ENCODE peak calls at places on chromosomes 12 and 14, in four cellular contexts. N, X, J and R are unnamed samples.

GRCh38 chr14:45251912-45252311 is 1.1 kb downstream of the MIS18BP1 start:
- DNase-seq in N (no peak), J (no peak), X (peak), R (no peak)

GRCh38 chr12:89448951-89449371 is 75.6 kb downstream of the GALNT4 start:
- DNase-seq in N (no peak), J (no peak), X (no peak), R (no peak)

GRCh38 chr14:68767248-68767645 is 25.6 kb downstream of the ZFP36L1 start:
- DNase-seq in X (no peak), J (no peak), N (no peak), R (no peak)

GRCh38 chr12:46136239-46136638 is 132.6 kb downstream of the SLC38A1 start:
- DNase-seq in N (no peak), J (no peak), X (no peak), R (no peak)

GRCh38 chr12:62908667-62909066 is 26.3 kb downstream of the PPM1H start:
- DNase-seq in X (no peak), J (no peak), N (no peak), R (no peak)

GRCh38 chr14:61109288-61109687 is 128.2 kb downstream of the SLC38A6 start:
- DNase-seq in N (no peak), J (no peak), X (no peak), R (no peak)

GRCh38 chr12:104702565-104703139 is 245.9 kb downstream of the CHST11 start:
- DNase-seq in X (peak), J (peak), N (no peak), R (no peak)

GRCh38 chr12:116099664-116100432 is 177.6 kb downstream of the MED13L start:
- DNase-seq in N (no peak), J (no peak), X (no peak), R (no peak)

GRCh38 chr14:67413806-67414769 is 2.1 kb upstream of the PLEK2 start:
- DNase-seq in X (peak), J (no peak), N (no peak), R (no peak)

GRCh38 chr12:100573168-100573498 is 351 bp upstream of the GAS2L3 start:
- DNase-seq in N (no peak), X (no peak), J (no peak), R (no peak)

GRCh38 chr12:117189725-117190209 is 503 bp downstream of the FBXO21 start:
- DNase-seq in X (peak), N (no peak), J (peak), R (no peak)

GRCh38 chr12:29732211-29732992 is 51.3 kb downstream of the TMTC1 start:
- DNase-seq in J (no peak), X (no peak), N (no peak), R (no peak)

GRCh38 chr12:14650791-14651190 is 45.6 kb downstream of the GUCY2C start:
- DNase-seq in J (no peak), X (no peak), N (no peak), R (no peak)

GRCh38 chr12:56084958-56085543 is 5.1 kb downstream of the ERBB3 start:
- DNase-seq in J (no peak), X (peak), N (no peak), R (no peak)

GRCh38 chr12:5395443-5396401 is 36.2 kb upstream of the NTF3 start:
- DNase-seq in N (no peak), X (no peak), J (peak), R (no peak)

GRCh38 chr12:93982847-93983315 is 165.5 kb upstream of the PLXNC1 start:
- DNase-seq in X (no peak), J (no peak), N (no peak), R (no peak)

GRCh38 chr14:104460920-104461651 is 118.5 kb upstream of the C14orf180 start:
- DNase-seq in X (peak), J (no peak), N (peak), R (no peak)

GRCh38 chr12:117892441-117892840 is 76.3 kb downstream of the KSR2 start:
- DNase-seq in J (no peak), X (no peak), N (no peak), R (no peak)

GRCh38 chr12:27844427-27845090 is 64.5 kb upstream of the MANSC4 start:
- DNase-seq in N (no peak), J (no peak), X (peak), R (no peak)

GRCh38 chr12:90036641-90037040 is 328.0 kb upstream of the ATP2B1 start:
- DNase-seq in X (no peak), N (no peak), J (no peak), R (no peak)

GRCh38 chr12:6464531-6464930 is 5.9 kb downstream of the VAMP1 start:
- DNase-seq in J (no peak), N (no peak), X (no peak), R (no peak)

GRCh38 chr12:120474092-120474960 is 4.8 kb upstream of the SRSF9 start:
- DNase-seq in N (no peak), J (peak), X (peak), R (no peak)

GRCh38 chr14:30621354-30621953 is 665 bp upstream of the SCFD1 start:
- DNase-seq in N (no peak), X (peak), J (no peak), R (peak)

GRCh38 chr12:23699031-23699430 is 250.4 kb downstream of the SOX5 start:
- DNase-seq in X (no peak), N (no peak), J (no peak), R (no peak)

GRCh38 chr12:124311292-124312109 is 16.6 kb downstream of the RFLNA start:
- DNase-seq in X (no peak), N (no peak), J (no peak), R (no peak)

GRCh38 chr14:89719371-89720075 is 235.0 kb downstream of the EFCAB11 start:
- DNase-seq in N (no peak), X (peak), J (no peak), R (no peak)

GRCh38 chr14:39251547-39251946 is 17.8 kb downstream of the MIA2 start:
- DNase-seq in N (no peak), J (no peak), X (no peak), R (no peak)

GRCh38 chr12:49901026-49901425 is 2.7 kb downstream of the FAIM2 start:
- DNase-seq in J (no peak), X (no peak), N (no peak), R (no peak)

GRCh38 chr12:12749433-12749832 is 32.3 kb downstream of the CDKN1B start:
- DNase-seq in N (no peak), X (no peak), J (peak), R (no peak)

GRCh38 chr14:103105580-103106168 is 11.1 kb downstream of the EXOC3L4 start:
- DNase-seq in X (no peak), J (no peak), N (no peak), R (no peak)

GRCh38 chr14:29817767-29818166 is 109.9 kb downstream of the PRKD1 start:
- DNase-seq in J (no peak), N (no peak), X (no peak), R (no peak)

GRCh38 chr12:40565029-40565633 is 127.1 kb upstream of the CNTN1 start:
- DNase-seq in N (no peak), X (no peak), J (no peak), R (no peak)

GRCh38 chr12:68483592-68484373 is 126.9 kb upstream of the RAP1B start:
- DNase-seq in J (no peak), X (no peak), N (no peak), R (no peak)

GRCh38 chr12:124085419-124085818 is 112.4 kb downstream of the ZNF664 start:
- DNase-seq in J (no peak), N (no peak), X (no peak), R (no peak)

GRCh38 chr14:76293221-76293620 is 82.7 kb upstream of the ESRRB start:
- DNase-seq in J (no peak), N (peak), X (no peak), R (no peak)

GRCh38 chr14:32453857-32454810 is 125.0 kb downstream of the AKAP6 start:
- DNase-seq in N (no peak), J (no peak), X (no peak), R (no peak)

GRCh38 chr14:68248481-68249255 is 429.1 kb downstream of the RAD51B start:
- DNase-seq in N (no peak), X (peak), J (peak), R (no peak)

DNA sequence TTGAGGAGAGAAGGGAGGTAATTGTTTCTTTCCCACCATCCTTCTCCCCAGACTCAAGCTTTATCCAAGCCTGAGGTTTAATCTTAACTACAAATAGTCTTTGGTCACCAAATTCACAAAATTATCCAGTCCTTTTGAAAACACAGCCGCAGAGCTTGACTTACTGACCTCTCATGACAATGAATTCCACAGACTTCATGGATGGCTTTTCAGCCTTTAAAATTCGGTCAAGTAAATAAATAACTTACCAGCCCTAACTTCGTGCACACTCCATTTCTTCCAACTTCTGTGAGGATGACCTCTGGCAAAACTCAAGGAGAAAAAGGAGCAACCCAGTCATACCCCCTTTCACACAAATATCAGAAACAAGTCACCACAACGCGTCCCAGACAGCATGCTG is 137.0 kb upstream of the CDKN3 start:
- DNase-seq in N (no peak), X (no peak), J (no peak), R (no peak)
- H3K27ac ChIP-seq in N (no peak), X (no peak), J (no peak), R (no peak)

GRCh38 chr14:101810897-101811620 is 49.5 kb downstream of the PPP2R5C start:
- DNase-seq in X (no peak), N (no peak), J (no peak), R (no peak)
- H3K4me3 ChIP-seq in X (peak), N (peak), J (peak), R (peak)

GRCh38 chr14:100406505-100407131 is 83.5 kb downstream of the SLC25A47 start:
- DNase-seq in J (no peak), N (no peak), X (peak), R (no peak)
- TF ChIP-seq POLR2A in J (no peak), N (no peak), X (no peak), R (no peak)

DNA sequence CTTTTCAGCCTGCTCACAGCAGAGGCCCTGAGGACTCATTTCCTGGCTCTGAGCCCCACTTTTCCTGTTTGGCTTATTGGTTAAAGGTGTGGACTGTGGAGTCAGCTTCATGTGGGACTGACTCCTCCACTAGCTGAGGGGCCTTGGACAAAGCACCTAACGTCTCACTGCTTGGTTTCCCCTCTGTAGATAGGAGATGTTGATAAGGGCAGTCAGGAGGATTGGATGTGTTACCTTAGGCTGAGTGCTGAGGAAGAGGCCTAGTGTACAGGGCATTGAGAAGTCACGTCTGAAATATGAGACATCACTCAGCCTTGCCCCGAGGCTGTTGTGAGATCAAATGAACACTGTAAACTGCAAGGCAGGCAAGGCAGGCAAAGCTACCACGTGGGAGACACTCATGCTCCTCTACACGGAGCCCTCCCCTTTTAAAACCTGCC is 27.1 kb upstream of the TCL1A start:
- DNase-seq in N (peak), J (no peak), X (no peak), R (no peak)
- H3K27ac ChIP-seq in N (no peak), J (no peak), X (no peak), R (no peak)

GRCh38 chr12:31588976-31589375 is 2.0 kb downstream of the DENND5B start:
- DNase-seq in X (no peak), J (no peak), N (no peak), R (no peak)
- H3K4me3 ChIP-seq in X (no peak), J (peak), N (no peak), R (no peak)

GRCh38 chr14:21017528-21018245 is 7.2 kb downstream of the NDRG2 start:
- DNase-seq in J (no peak), N (no peak), X (no peak), R (no peak)

GRCh38 chr14:21018286-21018685 is 6.6 kb downstream of the NDRG2 start:
- DNase-seq in N (no peak), J (no peak), X (no peak), R (no peak)

GRCh38 chr14:21016791-21017190 is 8.1 kb downstream of the NDRG2 start:
- DNase-seq in J (no peak), N (no peak), X (no peak), R (no peak)

GRCh38 chr14:21014761-21015190 is 10.1 kb downstream of the NDRG2 start:
- DNase-seq in J (peak), X (peak), N (no peak), R (no peak)

GRCh38 chr14:21015312-21015711 is 9.5 kb downstream of the NDRG2 start:
- DNase-seq in J (no peak), N (no peak), X (peak), R (no peak)
- TF ChIP-seq POLR2A in J (no peak), N (no peak), X (no peak), R (no peak)

DNA sequence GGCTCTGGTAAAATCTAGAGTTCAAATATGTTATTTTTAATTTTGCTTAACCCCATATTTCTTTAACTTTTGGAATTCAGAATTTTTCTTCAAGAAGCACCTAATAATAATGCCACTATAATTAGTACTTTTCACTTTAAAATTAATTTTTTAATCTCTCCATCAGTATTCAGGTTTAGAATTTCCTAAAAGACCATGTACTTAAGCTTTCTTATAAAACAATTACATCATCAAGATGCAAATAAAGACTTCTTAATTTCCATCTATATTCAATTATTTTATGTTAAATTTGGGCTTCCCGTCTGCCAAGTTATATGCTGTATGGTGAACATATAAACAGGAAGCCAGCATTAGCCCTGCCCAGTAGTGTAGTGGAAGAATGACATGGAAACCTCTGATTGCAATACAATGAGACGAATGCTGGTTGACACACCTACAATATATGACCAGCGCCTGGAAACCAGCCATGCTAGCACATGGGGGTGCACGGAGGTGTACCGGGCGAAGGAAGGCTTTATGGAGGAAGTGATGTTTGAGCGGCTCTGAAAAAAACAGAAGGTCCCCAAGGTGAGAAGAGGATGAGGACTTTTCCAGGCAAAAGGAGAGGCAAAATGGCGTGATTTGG is 82.2 kb downstream of the LLPH start:
- DNase-seq in J (no peak), N (no peak), X (no peak), R (no peak)
- H3K27ac ChIP-seq in J (no peak), N (no peak), X (no peak), R (no peak)

GRCh38 chr12:53065470-53065869 is 13.7 kb downstream of the SPRYD3 start:
- DNase-seq in N (no peak), J (peak), X (peak), R (no peak)
- H3K4me3 ChIP-seq in N (no peak), J (no peak), X (no peak), R (no peak)

GRCh38 chr12:32755051-32755653 is 545 bp downstream of the YARS2 start:
- DNase-seq in X (peak), N (no peak), J (peak), R (peak)
- TF ChIP-seq POLR2A in X (no peak), N (no peak), J (no peak), R (no peak)

DNA sequence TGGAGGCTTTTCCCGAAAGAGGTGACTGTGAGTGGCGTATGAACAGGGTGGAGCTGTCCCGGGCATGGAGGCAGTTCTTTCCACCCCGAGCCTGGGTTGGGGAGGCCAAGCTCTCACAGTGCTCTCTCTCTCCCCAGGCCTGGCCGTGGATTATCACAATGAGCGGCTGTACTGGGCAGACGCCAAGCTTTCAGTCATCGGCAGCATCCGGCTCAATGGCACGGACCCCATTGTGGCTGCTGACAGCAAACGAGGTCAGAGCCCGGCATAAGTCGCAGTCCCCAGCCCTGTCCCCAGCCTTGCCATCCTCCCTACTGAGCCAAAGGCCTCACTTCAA is 7.7 kb upstream of the NXPH4 start:
- DNase-seq in X (no peak), N (no peak), J (no peak), R (no peak)
- H3K27ac ChIP-seq in X (no peak), N (no peak), J (no peak), R (no peak)